ENCODE peak calls at places on chromosomes 6 and 20, in four cellular contexts. A is IMR-90, S is tibial nerve, C is body of pancreas. Q is an unnamed sample.

GRCh38 chr20:2593756-2594155 is 57.4 kb downstream of the TMC2 start:
- DNase-seq in A (no peak), S (no peak), C (no peak), Q (no peak)

GRCh38 chr20:22001886-22002285 is 296.4 kb downstream of the PAX1 start:
- DNase-seq in A (no peak), S (no peak), C (no peak), Q (no peak)

GRCh38 chr20:50670126-50670862 is 21.0 kb downstream of the RIPOR3 start:
- DNase-seq in A (peak; percentile 31), S (no peak), C (peak; percentile 65), Q (no peak)

GRCh38 chr20:38581013-38581412 is at the start of gene ADIG:
- DNase-seq in A (no peak), S (no peak), C (peak; percentile 37), Q (peak; percentile 58)

GRCh38 chr20:14337400-14338171 is at the start of gene FLRT3:
- DNase-seq in A (peak; percentile 96), S (peak; percentile 74), C (peak; percentile 92), Q (peak; percentile 88)

GRCh38 chr20:41411458-41411857 is 44.8 kb upstream of the EMILIN3 start:
- DNase-seq in A (peak; percentile 28), S (no peak), C (no peak), Q (no peak)

GRCh38 chr6:28794175-28795002 is 129.4 kb downstream of the TRIM27 start:
- DNase-seq in A (peak; percentile 31), S (no peak), C (no peak), Q (no peak)

GRCh38 chr20:53801609-53802370 is 208.2 kb upstream of the ZNF217 start:
- DNase-seq in A (no peak), S (no peak), C (no peak), Q (no peak)

GRCh38 chr6:21200056-21200870 is 393.3 kb upstream of the SOX4 start:
- DNase-seq in A (peak; percentile 38), S (no peak), C (no peak), Q (no peak)

GRCh38 chr6:4947716-4948115 is 56.1 kb downstream of the RPP40 start:
- DNase-seq in A (no peak), S (no peak), C (no peak), Q (no peak)

GRCh38 chr6:28351087-28351486 is 1.3 kb downstream of the ZKSCAN3 start:
- DNase-seq in A (no peak), S (no peak), C (no peak), Q (no peak)

GRCh38 chr6:13813621-13814175 is 659 bp downstream of the MCUR1 start:
- DNase-seq in A (peak; percentile 50), S (peak; percentile 18), C (peak; percentile 69), Q (peak; percentile 47)

GRCh38 chr6:88490865-88491264 is 324.7 kb upstream of the CNR1 start:
- DNase-seq in A (no peak), S (no peak), C (peak; percentile 5), Q (no peak)

GRCh38 chr20:25470045-25470444 is 62.6 kb downstream of the GINS1 start:
- DNase-seq in A (peak; percentile 25), S (no peak), C (peak; percentile 38), Q (no peak)

GRCh38 chr6:20402181-20403079 is 751 bp downstream of the E2F3 start:
- DNase-seq in A (no peak), S (peak; percentile 47), C (peak; percentile 34), Q (no peak)

GRCh38 chr6:154297711-154298110 is 58.9 kb downstream of the IPCEF1 start:
- DNase-seq in A (no peak), S (no peak), C (no peak), Q (no peak)

GRCh38 chr20:19495905-19496703 is 262.0 kb upstream of the RIN2 start:
- DNase-seq in A (no peak), S (no peak), C (peak; percentile 2), Q (no peak)

GRCh38 chr6:13522639-13523038 is 35.2 kb upstream of the GFOD1 start:
- DNase-seq in A (no peak), S (no peak), C (no peak), Q (no peak)

GRCh38 chr20:56630086-56630493 is 984 bp downstream of the TFAP2C start:
- DNase-seq in A (no peak), S (no peak), C (peak; percentile 64), Q (peak; percentile 89)

GRCh38 chr20:16661738-16662137 is 68.1 kb upstream of the SNRPB2 start:
- DNase-seq in A (no peak), S (no peak), C (no peak), Q (peak; percentile 64)

GRCh38 chr6:113375950-113376846 is 480.9 kb upstream of the MARCKS start:
- DNase-seq in A (peak; percentile 84), S (no peak), C (no peak), Q (no peak)

GRCh38 chr6:27575594-27576361 is 102.9 kb upstream of the ZNF184 start:
- DNase-seq in A (no peak), S (no peak), C (no peak), Q (no peak)

GRCh38 chr6:51350308-51350904 is 531.7 kb downstream of the TFAP2B start:
- DNase-seq in A (no peak), S (no peak), C (no peak), Q (no peak)

GRCh38 chr6:49713346-49713745 is at the start of gene CRISP2:
- DNase-seq in A (no peak), S (no peak), C (no peak), Q (no peak)

GRCh38 chr6:12137480-12137879 is 125.4 kb downstream of the HIVEP1 start:
- DNase-seq in A (peak; percentile 85), S (peak; percentile 76), C (peak; percentile 75), Q (no peak)

GRCh38 chr6:149897015-149897697 is 757 bp downstream of the RAET1E start:
- DNase-seq in A (peak; percentile 92), S (peak; percentile 85), C (peak; percentile 61), Q (peak; percentile 87)

GRCh38 chr6:30647802-30648460 is 998 bp downstream of the C6orf136 start:
- DNase-seq in A (no peak), S (no peak), C (no peak), Q (no peak)

GRCh38 chr20:59751075-59751711 is 146.9 kb downstream of the PHACTR3 start:
- DNase-seq in A (peak; percentile 24), S (peak; percentile 64), C (peak; percentile 64), Q (peak; percentile 22)

GRCh38 chr20:24109008-24109407 is 120.4 kb upstream of the GGTLC1 start:
- DNase-seq in A (no peak), S (no peak), C (no peak), Q (no peak)

GRCh38 chr6:25960689-25961088 is 1.9 kb upstream of the TRIM38 start:
- DNase-seq in A (no peak), S (no peak), C (no peak), Q (no peak)

GRCh38 chr6:3005874-3006273 is 6.2 kb downstream of the NQO2 start:
- DNase-seq in A (no peak), S (no peak), C (no peak), Q (no peak)
- TF ChIP-seq POLR2A in A (no peak), S (no peak), C (no peak), Q (no peak)

DNA sequence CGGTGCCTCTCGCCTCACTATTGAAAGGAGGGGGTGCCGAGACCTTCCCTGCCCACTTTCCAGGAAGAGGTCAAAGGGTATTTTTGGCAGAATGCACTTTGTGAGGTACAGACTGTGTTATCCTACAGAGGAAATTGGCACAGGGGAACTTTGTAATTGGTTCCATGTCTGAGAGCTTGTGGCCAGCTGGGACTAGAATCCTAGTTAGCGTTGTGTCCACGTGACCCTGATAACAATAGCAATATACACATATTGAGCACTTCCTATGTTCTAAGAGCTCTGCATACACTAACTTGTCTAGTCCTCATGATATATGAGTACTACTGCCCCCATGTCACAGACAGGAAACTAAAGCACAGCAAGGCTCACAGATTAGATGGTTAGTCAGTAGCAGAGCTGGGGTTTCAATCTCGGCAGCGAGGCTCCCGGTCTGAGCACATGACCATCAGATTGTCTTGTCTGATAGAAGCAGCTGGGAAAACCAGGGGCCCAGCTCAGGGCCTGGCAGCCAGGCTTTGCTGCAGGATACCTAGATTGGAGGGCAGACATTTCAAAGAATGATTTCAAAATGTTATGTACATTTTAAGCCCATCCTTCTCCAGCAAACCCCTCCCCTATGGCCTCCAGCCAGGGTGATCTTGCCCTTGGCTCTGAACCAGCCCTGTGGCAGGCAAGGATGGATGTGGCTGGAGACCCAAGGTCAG is 1.4 kb downstream of the MAPK13 start:
- DNase-seq in A (peak; percentile 80), S (no peak), C (peak; percentile 79), Q (no peak)
- H3K27ac ChIP-seq in A (peak overlapping the region; percentile 16), S (peak overlapping the region; percentile 31), C (peak overlapping the region; percentile 92), Q (peak overlapping the region; percentile 89)

DNA sequence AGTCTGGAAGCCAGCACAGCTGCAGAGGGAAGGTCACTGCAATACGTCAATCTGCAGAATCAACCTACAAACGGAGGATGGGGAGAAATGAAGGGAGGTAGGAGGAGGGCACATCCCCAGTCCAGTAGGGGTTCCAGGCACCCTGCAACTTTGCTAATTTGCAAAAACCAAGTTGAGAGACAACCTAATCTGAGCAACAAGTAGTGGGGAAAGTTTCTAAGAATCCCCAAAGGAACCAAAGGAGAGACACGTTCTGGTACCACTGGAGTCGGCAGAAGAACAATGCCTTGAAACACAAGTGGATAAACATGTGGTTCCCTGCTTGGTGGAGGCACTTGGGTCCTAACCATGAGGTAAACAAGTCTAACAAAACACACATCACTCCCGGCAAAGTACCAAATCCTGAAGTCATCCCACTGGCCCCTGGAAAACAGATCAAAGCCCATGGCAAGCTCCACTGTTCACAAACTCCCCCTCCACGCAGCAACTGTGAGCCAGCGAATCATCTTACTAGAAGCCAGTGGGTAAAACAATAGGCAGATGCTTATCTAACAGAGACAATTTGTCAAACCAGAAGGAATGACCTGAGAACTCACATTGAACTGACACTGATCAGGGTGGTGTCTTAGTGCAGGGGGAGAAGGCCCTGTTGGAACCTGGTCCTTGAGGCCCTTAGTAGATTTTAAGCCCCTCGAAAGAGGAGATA is 4.7 kb downstream of the MRPS18A start:
- DNase-seq in A (no peak), S (no peak), C (no peak), Q (no peak)
- H3K4me1 ChIP-seq in A (peaks cover 2% of the 10 kb centered on the region), S (peaks cover 53% of the 10 kb centered on the region), C (peaks cover 15% of the 10 kb centered on the region), Q (peaks cover 3% of the 10 kb centered on the region)

DNA sequence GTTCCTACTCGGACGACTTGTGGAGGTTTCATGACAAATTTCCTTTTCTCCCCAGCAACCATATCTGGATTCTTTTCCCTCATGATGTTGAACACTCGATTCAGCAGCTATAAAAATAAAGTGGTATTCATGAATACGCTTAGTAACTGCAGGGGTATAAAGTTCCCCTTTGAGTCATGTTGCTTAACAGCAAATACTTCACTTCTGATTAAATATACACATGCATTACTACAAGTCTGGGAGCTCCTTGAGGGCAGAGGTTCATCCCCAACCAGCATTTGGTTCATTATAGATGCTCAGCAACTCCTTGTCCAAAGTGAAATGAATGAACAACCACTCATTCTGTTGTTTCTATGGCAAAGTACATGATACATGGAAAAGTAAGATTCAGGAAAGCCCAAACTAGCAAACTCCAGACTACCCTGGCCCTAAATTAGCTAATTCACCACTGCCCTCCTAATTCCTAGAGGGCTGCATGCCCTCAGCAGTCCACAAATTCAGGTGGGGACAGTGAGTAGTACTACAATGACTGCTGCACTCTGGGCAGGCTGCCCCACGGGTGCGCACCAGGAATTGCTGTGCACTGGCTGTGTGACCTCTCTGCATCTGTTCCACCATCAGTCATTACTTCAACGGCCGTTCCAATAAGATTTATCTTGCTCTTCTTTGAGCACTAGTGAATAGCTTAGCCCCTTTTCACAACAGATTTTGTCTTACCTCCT is 15.2 kb downstream of the EIF2S2 start:
- DNase-seq in A (peak; percentile 86), S (no peak), C (no peak), Q (no peak)
- TF ChIP-seq POLR2A in A (no peak), S (no peak), C (no peak), Q (no peak)

GRCh38 chr6:116572162-116572561 is 858 bp downstream of the RWDD1 start:
- DNase-seq in A (peak; percentile 55), S (no peak), C (peak; percentile 27), Q (no peak)
- H3K27ac ChIP-seq in A (peak overlapping the region; percentile 66), S (peak overlapping the region; percentile 85), C (no peak overlapping the region), Q (peak overlapping the region; percentile 96)

GRCh38 chr20:44186201-44186600 is 787 bp downstream of the JPH2 start:
- DNase-seq in A (no peak), S (no peak), C (no peak), Q (peak; percentile 20)
- H3K4me1 ChIP-seq in A (peaks cover 17% of the 10 kb centered on the region), S (peaks cover 19% of the 10 kb centered on the region), C (peaks cover 20% of the 10 kb centered on the region), Q (peaks cover 3% of the 10 kb centered on the region)

Q was measured in breast epithelium.